ENCODE peak calls at places on chromosomes 2 and 18, in eight cellular contexts. X, G, Z, R, H, K, S and Y are unnamed samples.

GRCh38 chr18:48228301-48228715 is 180.9 kb downstream of the ZBTB7C start:
- DNase-seq in X (peak; percentile 67), G (no peak), Z (no peak), R (peak; percentile 72), H (peak; percentile 70), K (peak; percentile 70), S (no peak), Y (peak; percentile 86)

GRCh38 chr2:199455533-199456382 is 2.0 kb downstream of the SATB2 start:
- DNase-seq in X (no peak), G (peak; percentile 31), Z (no peak), R (no peak), H (no peak), K (no peak), S (no peak), Y (peak; percentile 29)

GRCh38 chr2:168006538-168006937 is 240.9 kb downstream of the STK39 start:
- DNase-seq in X (no peak), G (no peak), Z (no peak), R (no peak), H (no peak), K (no peak), S (no peak), Y (no peak)

GRCh38 chr2:63665806-63666205 is 77.0 kb downstream of the MDH1 start:
- DNase-seq in X (no peak), G (peak; percentile 89), Z (no peak), R (no peak), H (no peak), K (no peak), S (no peak), Y (no peak)

GRCh38 chr2:221527759-221528444 is 44.2 kb downstream of the EPHA4 start:
- DNase-seq in X (no peak), G (peak; percentile 45), Z (no peak), R (no peak), H (no peak), K (no peak), S (no peak), Y (no peak)

GRCh38 chr18:48817021-48817461 is 133.7 kb downstream of the SMAD7 start:
- DNase-seq in X (peak; percentile 3), G (no peak), Z (no peak), R (no peak), H (peak; percentile 55), K (peak; percentile 14), S (no peak), Y (no peak)

GRCh38 chr2:177422271-177422670 is 29.7 kb downstream of the AGPS start:
- DNase-seq in X (no peak), G (peak; percentile 46), Z (no peak), R (no peak), H (no peak), K (no peak), S (no peak), Y (no peak)

GRCh38 chr2:7429733-7430132 is 512.5 kb downstream of the RNF144A start:
- DNase-seq in X (no peak), G (no peak), Z (no peak), R (no peak), H (no peak), K (no peak), S (no peak), Y (no peak)

GRCh38 chr2:27715318-27716165 is 51.9 kb downstream of the SLC4A1AP start:
- DNase-seq in X (peak; percentile 63), G (peak; percentile 69), Z (peak; percentile 37), R (peak; percentile 79), H (peak; percentile 92), K (peak; percentile 85), S (peak; percentile 65), Y (peak; percentile 72)

GRCh38 chr2:100819365-100820345 is at the start of gene NPAS2:
- DNase-seq in X (peak; percentile 62), G (peak; percentile 46), Z (no peak), R (peak; percentile 54), H (peak; percentile 65), K (peak; percentile 44), S (no peak), Y (peak; percentile 45)

GRCh38 chr2:215003001-215003400 is 135.4 kb downstream of the ABCA12 start:
- DNase-seq in X (no peak), G (peak; percentile 1), Z (no peak), R (no peak), H (no peak), K (no peak), S (peak; percentile 39), Y (no peak)

GRCh38 chr2:54741250-54741649 is 17.8 kb downstream of the EML6 start:
- DNase-seq in X (no peak), G (peak; percentile 30), Z (no peak), R (no peak), H (no peak), K (no peak), S (no peak), Y (no peak)

GRCh38 chr2:47029737-47030524 is 114.3 kb upstream of the MCFD2 start:
- DNase-seq in X (no peak), G (peak; percentile 52), Z (no peak), R (no peak), H (no peak), K (no peak), S (no peak), Y (no peak)

DNA sequence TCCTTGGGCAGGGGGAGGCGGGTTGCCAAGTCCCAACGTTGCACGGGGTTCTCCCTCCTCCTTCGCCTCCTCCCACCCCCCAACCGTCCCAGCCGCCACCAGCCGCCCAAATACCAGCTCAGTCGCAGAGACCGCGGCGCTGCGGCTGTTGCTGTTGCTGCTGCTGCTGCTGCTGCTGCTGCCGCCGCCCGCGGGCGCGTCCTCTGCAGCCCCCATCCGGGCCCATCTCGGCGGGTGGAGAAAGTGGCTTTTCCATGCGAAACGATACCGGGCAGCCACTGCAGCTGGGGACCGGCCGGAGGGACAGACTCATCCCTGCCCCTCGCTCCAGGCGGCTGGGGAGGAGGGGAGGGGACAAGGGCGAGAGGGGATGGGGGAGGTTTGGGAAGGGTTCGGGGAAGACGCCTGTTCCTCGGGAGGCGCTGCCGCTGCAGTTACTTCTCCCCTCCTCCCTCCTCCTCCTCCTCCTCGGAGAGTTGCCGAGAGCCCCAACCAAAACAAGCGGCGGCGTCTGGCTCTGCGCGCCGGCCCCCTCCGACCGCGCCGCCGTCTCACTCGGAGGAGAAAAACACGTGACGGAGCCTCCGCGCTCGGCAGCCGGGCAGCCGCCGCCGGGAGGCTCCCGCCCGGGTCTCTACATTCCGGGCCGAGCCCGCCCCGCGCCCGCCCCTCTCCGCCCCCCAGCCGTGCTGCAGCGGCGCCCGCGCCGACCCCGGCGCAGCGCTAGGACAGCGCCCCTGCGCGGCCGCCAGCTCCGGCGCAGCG is at the start of gene IRS1:
- DNase-seq in X (peak; percentile 83), G (peak; percentile 79), Z (peak; percentile 78), R (peak; percentile 74), H (peak; percentile 85), K (peak; percentile 91), S (peak; percentile 84), Y (peak; percentile 84)
- TF ChIP-seq CTCF in X (peak; percentile 78), G (peak; percentile 62), Z (no peak), R (peak; percentile 59), H (no peak), K (peak; percentile 74), S (no peak), Y (no peak)

DNA sequence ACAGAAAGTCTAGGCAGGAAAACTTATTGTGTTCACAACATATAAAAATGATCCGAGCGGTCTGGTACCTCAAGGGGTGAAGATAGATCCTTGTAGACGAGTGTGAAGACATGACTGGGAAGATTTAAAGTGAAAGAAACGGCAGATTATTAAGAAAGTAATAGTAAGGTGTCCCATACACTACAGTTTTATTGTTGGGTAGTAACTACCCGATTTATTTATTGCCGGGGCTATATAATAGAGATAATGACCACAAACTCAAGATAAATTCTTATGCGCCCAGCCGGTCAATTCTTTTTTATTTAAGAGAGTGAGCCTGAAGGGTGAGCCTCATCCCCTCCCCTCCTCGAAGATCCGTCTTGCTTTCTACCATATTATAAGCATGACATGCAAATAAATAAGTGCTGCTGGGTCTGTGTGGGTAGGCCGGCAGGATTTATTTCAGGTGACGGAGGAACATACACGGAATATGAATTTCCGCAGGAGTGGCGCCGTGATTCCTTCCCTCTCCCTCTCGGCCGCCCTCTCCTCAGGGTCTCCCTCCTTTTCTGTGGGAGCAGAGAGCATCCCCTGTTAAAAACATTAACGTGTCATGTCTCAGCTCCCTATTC is 147.5 kb downstream of the MEIS1 start:
- DNase-seq in X (peak; percentile 48), G (peak; percentile 44), Z (no peak), R (no peak), H (no peak), K (no peak), S (no peak), Y (no peak)
- H3K4me3 ChIP-seq in X (peak overlapping the region; percentile 40), G (peak overlapping the region; percentile 43), Z (no peak overlapping the region), R (no peak overlapping the region), H (peak overlapping the region; percentile 59), K (peak overlapping the region; percentile 50), S (no peak overlapping the region), Y (no peak overlapping the region)

DNA sequence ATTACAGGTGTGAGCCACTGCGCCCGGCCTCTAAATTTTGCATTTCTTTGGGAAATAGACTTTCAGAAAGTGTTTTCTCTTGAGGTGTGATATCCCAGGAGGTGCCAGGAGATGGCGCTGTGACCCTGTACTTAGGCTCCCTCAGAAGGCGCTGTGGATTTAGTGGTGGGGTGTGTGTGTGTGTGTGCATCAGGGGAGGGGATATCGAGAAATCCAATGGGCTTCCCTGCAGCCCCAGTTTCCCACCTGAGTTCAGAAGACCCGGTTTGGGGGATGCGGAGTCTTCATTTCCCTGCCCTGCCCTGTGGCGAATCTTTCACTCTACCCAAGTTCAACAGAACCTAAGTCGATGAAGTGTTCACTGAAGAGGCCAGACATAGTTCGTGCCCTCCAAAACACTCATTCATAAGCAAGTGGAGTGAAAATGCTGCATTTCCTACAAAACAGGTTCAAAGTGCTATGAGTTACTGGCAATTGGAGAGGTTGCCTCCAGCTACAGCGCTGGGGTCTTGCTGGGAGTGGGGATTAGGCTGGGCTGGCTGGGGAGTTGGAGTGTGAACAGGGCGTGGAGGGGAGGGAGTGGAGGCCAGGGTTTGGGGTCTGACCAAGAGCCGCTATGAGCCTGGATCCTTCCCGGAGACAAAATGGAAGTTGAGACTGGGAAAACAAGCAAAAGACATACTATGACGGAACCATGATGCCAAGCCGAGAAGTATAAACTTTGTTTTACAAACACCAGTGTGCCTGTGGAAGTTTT is 6.5 kb upstream of the WNT6 start:
- DNase-seq in X (peak; percentile 27), G (peak; percentile 52), Z (no peak), R (peak; percentile 50), H (peak; percentile 78), K (peak; percentile 72), S (peak; percentile 75), Y (peak; percentile 60)
- H3K27me3 ChIP-seq in X (peaks cover 5% of the 10 kb centered on the region), G (peaks cover 57% of the 10 kb centered on the region), Z (no peaks in the 10 kb centered on the region), R (peaks cover 98% of the 10 kb centered on the region), H (no peaks in the 10 kb centered on the region), K (no peaks in the 10 kb centered on the region), S (no peaks in the 10 kb centered on the region), Y (peaks cover 27% of the 10 kb centered on the region)

DNA sequence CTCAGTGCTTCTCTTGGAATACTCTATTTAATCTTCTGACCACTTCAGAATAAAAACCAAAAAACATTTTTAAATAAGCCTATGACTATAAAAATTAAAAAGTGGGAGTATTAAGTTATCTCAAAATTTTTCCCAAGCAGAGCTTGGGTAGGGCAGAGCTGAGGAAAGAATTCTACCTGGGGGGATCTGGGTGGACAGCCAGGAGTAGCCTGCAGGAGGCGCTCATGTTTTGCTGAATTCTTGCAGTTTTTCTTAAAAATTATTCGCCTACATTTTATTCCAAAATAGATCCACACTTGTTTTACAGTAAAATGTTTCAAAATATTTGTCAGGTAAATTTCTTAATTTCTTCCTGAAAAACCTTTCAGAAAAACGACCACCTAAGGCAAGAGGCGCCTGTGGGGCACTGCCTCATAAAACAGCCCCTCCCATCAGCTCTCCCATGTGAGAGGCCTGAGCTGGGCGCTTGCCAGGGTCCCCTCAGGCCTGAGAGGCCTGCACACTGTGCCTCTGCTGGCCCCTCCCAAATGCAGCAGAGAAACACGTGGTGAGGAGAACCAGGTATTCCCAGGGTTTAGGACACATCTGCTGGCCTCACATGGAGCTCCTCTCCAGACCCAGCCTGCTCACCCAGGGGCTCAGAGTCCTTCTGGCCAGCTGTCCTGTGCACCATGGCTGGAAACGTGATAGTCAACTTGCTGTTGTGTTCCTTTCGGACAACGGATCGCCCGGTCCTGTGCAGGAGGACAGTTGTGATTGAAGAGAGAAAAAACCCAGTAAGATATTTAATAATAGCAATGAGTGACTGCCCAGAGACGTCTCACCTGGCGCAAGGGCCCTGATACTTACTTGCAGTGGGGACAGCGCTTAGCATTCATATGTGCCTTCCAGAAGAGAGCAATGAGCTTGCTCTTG is 17.5 kb downstream of the POLR1A start:
- DNase-seq in X (no peak), G (no peak), Z (no peak), R (no peak), H (no peak), K (no peak), S (peak; percentile 28), Y (no peak)
- TF ChIP-seq CTCF in X (no peak), G (peak; percentile 24), Z (peak; percentile 52), R (peak; percentile 29), H (no peak), K (no peak), S (peak; percentile 43), Y (peak; percentile 12)